ENCODE peak calls at places on chromosomes 5 and 9, in seven cellular contexts. L is left ventricle myocardium inferior, E is heart right ventricle, G is ovary, J is gastrocnemius medialis, O is A673, Q is fibroblast of lung. H is an unnamed sample.
A peak's percentile ranks its signal among the peaks of the same experiment; 100 is the strongest.

GRCh38 chr5:74026310-74026709 is 400.3 kb downstream of the ARHGEF28 start:
- DNase-seq in E (no peak), J (no peak), G (no peak), Q (no peak), L (no peak), O (no peak), H (no peak)

GRCh38 chr5:127898551-127899213 is 184.9 kb upstream of the SLC12A2 start:
- DNase-seq in G (no peak), L (no peak), Q (peak; percentile 62), E (no peak), O (no peak), J (no peak), H (peak; percentile 32)

GRCh38 chr5:163564321-163564924 is 59.0 kb downstream of the MAT2B start:
- DNase-seq in J (no peak), O (peak; percentile 63), G (peak; percentile 21), Q (peak; percentile 81), L (no peak), E (no peak), H (peak; percentile 84)

GRCh38 chr5:117054808-117055398 is 480.3 kb upstream of the SEMA6A start:
- DNase-seq in J (no peak), O (peak; percentile 28), L (no peak), Q (peak; percentile 20), E (no peak), G (no peak), H (no peak)

GRCh38 chr5:17222679-17223078 is 5.2 kb downstream of the BASP1 start:
- DNase-seq in G (no peak), L (no peak), Q (no peak), E (no peak), O (no peak), J (no peak), H (no peak)

GRCh38 chr5:96247097-96247675 is 185.9 kb downstream of the PCSK1 start:
- DNase-seq in O (no peak), L (no peak), G (no peak), Q (peak; percentile 94), E (no peak), J (no peak), H (no peak)

GRCh38 chr9:71285191-71285656 is 163.8 kb upstream of the TRPM3 start:
- DNase-seq in L (no peak), G (no peak), E (no peak), O (peak; percentile 72), Q (peak; percentile 65), J (no peak), H (peak; percentile 72)

GRCh38 chr5:125342938-125343401 is 596.5 kb upstream of the ZNF608 start:
- DNase-seq in G (no peak), O (no peak), Q (peak; percentile 73), L (no peak), J (no peak), E (no peak), H (no peak)

GRCh38 chr9:131739192-131739961 is 499 bp downstream of the RAPGEF1 start:
- DNase-seq in E (peak; percentile 57), J (no peak), O (peak; percentile 54), Q (no peak), G (peak; percentile 35), L (peak; percentile 41), H (peak; percentile 29)

GRCh38 chr9:69546265-69546664 is 125.9 kb downstream of the APBA1 start:
- DNase-seq in Q (peak; percentile 8), O (peak; percentile 18), E (no peak), G (no peak), L (no peak), J (no peak), H (no peak)

GRCh38 chr9:38082456-38083287 is 13.6 kb upstream of the SHB start:
- DNase-seq in O (no peak), G (no peak), Q (peak; percentile 14), J (no peak), E (no peak), L (no peak), H (no peak)

GRCh38 chr5:141966275-141966962 is 2.5 kb upstream of the RNF14 start:
- DNase-seq in J (no peak), L (no peak), E (no peak), G (no peak), O (no peak), Q (no peak), H (no peak)

GRCh38 chr9:93094294-93095204 is 1.5 kb upstream of the CARD19 start:
- DNase-seq in Q (no peak), G (peak; percentile 73), O (peak; percentile 46), J (no peak), L (peak; percentile 59), E (peak; percentile 58), H (no peak)

GRCh38 chr5:56569576-56569975 is 245.8 kb upstream of the MAP3K1 start:
- DNase-seq in O (peak; percentile 15), L (no peak), J (no peak), E (no peak), Q (peak; percentile 39), G (no peak), H (no peak)

GRCh38 chr5:68953885-68954617 is 139.8 kb upstream of the SLC30A5 start:
- DNase-seq in E (no peak), O (peak; percentile 69), G (peak; percentile 51), J (peak; percentile 16), Q (peak; percentile 16), L (no peak), H (no peak)

GRCh38 chr5:172509405-172509781 is 55.1 kb upstream of the SH3PXD2B start:
- DNase-seq in Q (no peak), E (peak; percentile 31), G (peak; percentile 6), L (peak; percentile 36), J (no peak), O (no peak), H (no peak)

GRCh38 chr9:124322618-124323432 is 65.1 kb downstream of the NEK6 start:
- DNase-seq in G (no peak), O (no peak), J (no peak), L (no peak), E (no peak), Q (no peak), H (no peak)

DNA sequence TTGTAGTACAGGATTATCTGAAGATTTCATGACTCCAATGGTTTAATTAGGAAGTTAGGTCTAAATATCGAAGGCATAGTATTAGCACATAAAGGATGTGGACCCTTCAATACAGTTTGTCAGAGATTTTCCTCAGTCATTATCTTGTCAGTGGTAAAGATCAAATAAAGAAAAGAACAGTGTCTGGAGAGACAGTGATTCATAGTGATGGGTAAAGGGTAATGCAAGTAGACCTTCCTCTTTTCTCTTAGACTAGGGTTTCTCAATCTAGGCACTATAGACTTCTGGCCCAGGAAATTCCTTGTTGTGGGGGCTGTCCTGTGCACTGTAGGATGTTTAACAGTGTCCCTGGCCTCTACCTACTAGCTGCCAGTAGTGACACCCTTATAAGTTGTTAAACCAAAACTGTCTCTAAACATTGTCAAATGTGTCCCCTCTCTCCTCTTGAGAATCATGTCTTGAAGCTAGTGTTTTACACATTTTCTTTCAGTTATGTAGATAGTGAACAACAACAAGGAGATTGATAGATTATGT is 6.9 kb downstream of the CAMK4 start:
- DNase-seq in O (no peak), Q (no peak), J (no peak), E (no peak), G (no peak), L (no peak), H (no peak)
- H3K27ac ChIP-seq in O (no peak overlapping the region), Q (no peak overlapping the region), J (no peak overlapping the region), E (no peak overlapping the region), G (no peak overlapping the region), L (no peak overlapping the region), H (no peak overlapping the region)

GRCh38 chr5:38641003-38641402 is 84.6 kb upstream of the LIFR start:
- DNase-seq in Q (no peak), E (no peak), L (no peak), O (no peak), G (no peak), J (no peak), H (no peak)
- H3K27ac ChIP-seq in Q (no peak overlapping the region), E (no peak overlapping the region), L (no peak overlapping the region), O (no peak overlapping the region), G (no peak overlapping the region), J (no peak overlapping the region), H (no peak overlapping the region)

DNA sequence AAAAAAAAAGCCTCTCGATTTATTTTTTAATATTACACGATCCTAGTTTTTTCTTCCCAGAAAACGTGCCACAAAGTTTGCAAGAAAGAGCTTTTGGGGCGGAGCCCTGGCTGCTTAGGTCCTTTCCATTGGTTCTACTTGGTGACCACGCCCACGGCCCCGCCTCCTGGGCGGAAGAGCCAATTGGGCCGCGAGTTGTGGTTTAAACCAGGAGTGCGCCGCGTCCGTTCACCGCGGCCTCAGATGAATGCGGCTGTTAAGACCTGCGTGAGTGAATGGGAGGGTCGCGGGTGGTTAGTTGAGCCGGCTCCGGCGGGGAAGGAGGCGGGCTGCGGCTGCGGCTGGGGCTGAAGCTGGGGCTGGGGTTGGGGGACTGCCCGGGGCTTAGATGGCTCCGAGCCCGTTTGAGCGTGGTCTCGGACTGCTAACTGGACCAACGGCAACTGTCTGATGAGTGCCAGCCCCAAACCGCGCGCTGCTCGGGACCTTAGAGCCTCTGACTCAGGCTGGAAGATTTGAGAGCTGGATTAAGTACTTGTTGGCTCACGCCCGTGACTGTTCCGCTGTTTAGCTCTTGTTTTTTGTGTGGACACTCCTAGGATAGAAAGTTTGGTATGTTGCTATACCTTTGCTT is at the start of gene PTTG1:
- DNase-seq in Q (peak; percentile 96), O (peak; percentile 97), G (peak; percentile 89), J (peak; percentile 90), E (peak; percentile 95), L (peak; percentile 95), H (peak; percentile 98)
- H3K27ac ChIP-seq in Q (peak within 1 kb of the TSS; percentile 82), O (peak within 1 kb of the TSS; percentile 85), G (no peak within 1 kb of the TSS), J (peak within 1 kb of the TSS; percentile 76), E (no peak within 1 kb of the TSS), L (peak within 1 kb of the TSS; percentile 48), H (peak within 1 kb of the TSS; percentile 50)

GRCh38 chr5:43010956-43011355 is 29.2 kb downstream of the ANXA2R start:
- DNase-seq in J (no peak), E (no peak), G (no peak), L (no peak), Q (peak; percentile 37), O (peak; percentile 43), H (no peak)

GRCh38 chr5:43007911-43008368 is 32.2 kb downstream of the ANXA2R start:
- DNase-seq in O (peak; percentile 90), L (peak; percentile 69), J (no peak), E (peak; percentile 67), G (peak; percentile 55), Q (peak; percentile 85), H (peak; percentile 81)

GRCh38 chr5:43008369-43009158 is 31.6 kb downstream of the ANXA2R start:
- DNase-seq in G (peak; percentile 84), L (peak; percentile 84), J (peak; percentile 72), E (peak; percentile 85), Q (peak; percentile 96), O (peak; percentile 98), H (peak; percentile 98)

GRCh38 chr5:43007246-43007910 is 32.7 kb downstream of the ANXA2R start:
- DNase-seq in G (peak; percentile 82), J (no peak), E (peak; percentile 79), Q (peak; percentile 97), O (peak; percentile 95), L (peak; percentile 85), H (peak; percentile 89)

DNA sequence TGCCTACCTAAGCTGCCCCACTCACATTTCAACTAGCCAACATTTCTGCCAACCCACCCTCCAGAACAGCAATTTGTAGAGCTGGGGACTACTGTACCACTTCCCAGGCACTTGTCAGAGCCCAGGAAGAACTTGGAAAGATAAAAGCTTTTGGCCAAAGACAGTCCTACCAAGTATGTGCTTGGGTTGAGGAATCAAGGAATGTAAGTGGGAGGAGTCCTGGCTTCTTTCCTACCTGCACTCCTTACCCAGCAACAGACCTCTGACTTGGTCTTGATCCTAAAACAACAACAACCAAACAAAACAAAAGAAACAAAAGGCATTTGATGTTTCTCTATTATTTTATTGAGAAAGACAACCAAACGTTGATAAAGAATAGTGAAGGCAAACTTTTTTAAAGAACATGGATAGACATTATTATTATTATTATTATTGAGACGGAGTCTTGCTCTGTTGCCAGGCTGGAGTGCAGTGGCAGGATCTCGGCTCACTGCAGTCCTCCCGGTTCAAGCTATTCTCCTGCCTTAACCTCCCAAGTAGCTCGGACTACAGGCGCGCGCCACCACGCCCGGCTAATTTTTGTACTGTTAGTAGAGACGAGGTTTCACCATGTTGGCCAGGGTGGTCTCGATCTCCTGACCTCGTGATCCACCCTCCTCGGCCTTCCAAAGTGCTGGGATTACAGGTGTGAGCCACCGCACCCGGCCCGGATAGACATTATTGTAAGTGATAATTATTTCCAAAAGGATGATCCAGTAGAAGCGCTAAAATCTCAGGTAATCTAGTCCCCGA is 33.5 kb downstream of the ANXA2R start:
- DNase-seq in Q (no peak), E (no peak), L (no peak), O (no peak), J (no peak), G (no peak), H (no peak)
- H3K27ac ChIP-seq in Q (no peak overlapping the region), E (peak overlapping the region; percentile 92), L (peak overlapping the region; percentile 92), O (no peak overlapping the region), J (peak overlapping the region; percentile 86), G (peak overlapping the region; percentile 82), H (no peak overlapping the region)